ENCODE peak calls at places on chromosome 16, in six cellular contexts. Z is HAP-1; W is CD4-positive, alpha-beta memory T cell; S is upper lobe of right lung; L is HCT116; M is suprapubic skin. X is an unnamed sample. For H3K9me3, the result is how much of the 10 kb centered on the place peaks cover.

GRCh38 chr16:81633147-81633619 is 145.9 kb upstream of the PLCG2 start:
- DNase-seq in W (no peak), S (no peak), Z (no peak), M (no peak), L (no peak), X (no peak)

GRCh38 chr16:397135-397661 is at the start of gene NME4:
- DNase-seq in M (no peak), W (peak), S (peak), L (no peak), Z (no peak), X (no peak)

GRCh38 chr16:88831838-88832237 is 20.1 kb upstream of the APRT start:
- DNase-seq in S (no peak), W (no peak), L (no peak), Z (no peak), M (no peak), X (no peak)

GRCh38 chr16:66662445-66663194 is 33.9 kb downstream of the CMTM4 start:
- DNase-seq in M (no peak), S (no peak), W (no peak), L (peak), Z (peak), X (no peak)

GRCh38 chr16:71303938-71304337 is 14.7 kb upstream of the CMTR2 start:
- DNase-seq in M (no peak), S (no peak), L (peak), Z (no peak), W (no peak), X (no peak)

GRCh38 chr16:54576776-54577175 is 290.2 kb upstream of the IRX3 start:
- DNase-seq in Z (peak), W (no peak), M (no peak), L (no peak), S (no peak), X (no peak)

GRCh38 chr16:75860654-75861053 is 134.4 kb upstream of the CPHXL start:
- DNase-seq in L (no peak), W (no peak), Z (no peak), S (no peak), M (no peak), X (no peak)

GRCh38 chr16:83802135-83802534 is 5.6 kb upstream of the HSBP1 start:
- DNase-seq in L (no peak), Z (no peak), W (peak), S (no peak), M (no peak), X (no peak)

GRCh38 chr16:21703156-21703555 is 39.4 kb downstream of the OTOA start:
- DNase-seq in S (no peak), Z (no peak), M (no peak), W (no peak), L (no peak), X (no peak)

GRCh38 chr16:73743665-73744496 is 552.7 kb upstream of the PSMD7 start:
- DNase-seq in L (no peak), W (no peak), M (no peak), Z (no peak), S (no peak), X (no peak)

GRCh38 chr16:23388786-23389185 is 64.2 kb downstream of the COG7 start:
- DNase-seq in W (no peak), S (peak), Z (no peak), L (no peak), M (no peak), X (no peak)

GRCh38 chr16:66848172-66848571 is 4.0 kb downstream of the CA7 start:
- DNase-seq in S (no peak), W (no peak), L (no peak), M (no peak), Z (no peak), X (no peak)

GRCh38 chr16:83912152-83912948 is 13.4 kb downstream of the MLYCD start:
- DNase-seq in W (no peak), Z (no peak), L (no peak), M (no peak), S (no peak), X (no peak)

GRCh38 chr16:28093383-28093725 is 29.8 kb upstream of the GSG1L start:
- DNase-seq in S (no peak), W (no peak), L (no peak), M (no peak), Z (no peak), X (no peak)

GRCh38 chr16:5315914-5316313 is 218.3 kb upstream of the EEF2KMT start:
- DNase-seq in Z (no peak), S (no peak), M (no peak), W (no peak), L (no peak), X (no peak)

GRCh38 chr16:14409563-14409962 is 220.5 kb downstream of the PARN start:
- DNase-seq in W (no peak), M (peak), S (no peak), Z (no peak), L (no peak), X (no peak)

GRCh38 chr16:10180771-10181163 is 1.5 kb downstream of the GRIN2A start:
- DNase-seq in L (no peak), M (no peak), S (peak), Z (peak), W (no peak), X (no peak)

GRCh38 chr16:78500659-78501226 is 401.3 kb downstream of the WWOX start:
- DNase-seq in L (no peak), Z (no peak), S (no peak), M (no peak), W (no peak), X (no peak)
- H3K9me3 ChIP-seq in L (under half), Z (under half), S (under half), M (under half), W (under half), X (under half)

GRCh38 chr16:85542548-85542927 is 70.6 kb upstream of the GSE1 start:
- DNase-seq in S (no peak), M (no peak), W (no peak), L (no peak), Z (no peak), X (no peak)
- H3K9me3 ChIP-seq in S (under half), M (under half), W (under half), L (under half), Z (under half), X (under half)

DNA sequence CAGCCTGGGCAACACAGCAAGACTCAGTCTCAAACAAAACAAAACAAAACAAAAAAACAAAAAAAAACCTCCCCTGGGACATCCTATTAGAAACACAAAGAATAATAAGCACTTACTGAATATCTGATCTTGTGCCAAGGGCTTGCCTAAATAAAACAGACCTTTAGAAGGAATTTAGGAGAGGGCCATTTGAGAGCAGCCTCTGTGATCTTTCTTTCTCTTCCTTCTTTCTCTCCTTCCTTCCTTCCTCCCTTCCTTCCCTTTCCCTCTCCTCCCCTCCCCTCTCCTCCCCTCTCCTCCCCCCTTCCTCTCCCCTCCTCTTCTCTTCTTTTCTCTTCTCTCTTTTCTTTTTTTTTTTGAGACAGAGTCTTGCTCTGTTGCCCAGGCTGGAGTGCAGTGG is 12.3 kb downstream of the ITGAL start:
- DNase-seq in Z (no peak), M (no peak), S (no peak), L (no peak), W (no peak), X (no peak)
- H3K9me3 ChIP-seq in Z (under half), M (under half), S (under half), L (under half), W (under half), X (under half)

GRCh38 chr16:35744716-35745115 is 2285.3 kb downstream of the TP53TG3F start:
- DNase-seq in L (peak), M (no peak), Z (no peak), W (no peak), S (no peak), X (no peak)

GRCh38 chr16:35744084-35744483 is 2284.7 kb downstream of the TP53TG3F start:
- DNase-seq in L (no peak), M (no peak), Z (no peak), W (no peak), S (no peak), X (no peak)

GRCh38 chr16:35743101-35743692 is 2283.8 kb downstream of the TP53TG3F start:
- DNase-seq in M (no peak), Z (no peak), S (no peak), L (no peak), W (no peak), X (no peak)

GRCh38 chr16:35745191-35745590 is 2285.8 kb downstream of the TP53TG3F start:
- DNase-seq in Z (no peak), S (no peak), M (no peak), W (no peak), L (no peak), X (no peak)

GRCh38 chr16:35741546-35741945 is 2282.1 kb downstream of the TP53TG3F start:
- DNase-seq in M (no peak), S (no peak), L (no peak), W (no peak), Z (no peak), X (no peak)
- H3K9me3 ChIP-seq in M (under half), S (under half), L (under half), W (under half), Z (under half), X (under half)

GRCh38 chr16:15976225-15976812 is 26.9 kb downstream of the ABCC1 start:
- DNase-seq in M (no peak), W (no peak), S (no peak), Z (no peak), L (no peak), X (no peak)

GRCh38 chr16:15975172-15975571 is 25.8 kb downstream of the ABCC1 start:
- DNase-seq in M (no peak), L (no peak), Z (no peak), W (no peak), S (no peak), X (no peak)

GRCh38 chr16:15973460-15973859 is 24.0 kb downstream of the ABCC1 start:
- DNase-seq in S (no peak), Z (no peak), L (no peak), M (no peak), W (no peak), X (no peak)

GRCh38 chr16:15972046-15972868 is 22.8 kb downstream of the ABCC1 start:
- DNase-seq in S (no peak), W (no peak), L (no peak), Z (no peak), M (no peak), X (no peak)

DNA sequence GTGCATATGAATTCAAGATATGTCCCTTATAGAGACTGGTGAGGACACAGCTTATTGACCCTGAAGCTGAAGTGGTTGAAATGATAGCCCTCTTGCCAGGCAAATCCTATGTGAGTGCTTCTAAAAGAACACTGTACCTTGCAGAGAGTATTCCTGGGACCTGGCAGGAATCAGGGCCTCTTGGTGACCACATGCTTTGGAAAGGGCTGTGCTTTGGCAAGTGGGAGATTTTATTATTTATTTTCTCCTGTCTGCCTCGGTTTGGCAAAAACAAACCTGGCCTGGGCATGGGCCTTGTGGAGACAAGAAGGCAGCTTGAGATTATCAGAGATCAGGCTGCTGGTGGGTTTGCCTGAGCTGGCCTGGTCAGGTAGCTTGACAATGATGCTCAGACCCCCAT is 24.6 kb downstream of the ABCC1 start:
- DNase-seq in S (no peak), L (no peak), W (no peak), M (no peak), Z (no peak), X (no peak)
- H3K9me3 ChIP-seq in S (under half), L (under half), W (under half), M (under half), Z (under half), X (under half)

X was measured in T-helper 17 cell.